ENCODE peak calls at places on chromosome 15, in seven cellular contexts. A is heart left ventricle; C is bronchial epithelial cell; X is small intestine; B is WERI-Rb-1; O is CD8-positive, alpha-beta T cell; H is IMR-90. M is an unnamed sample. For H3K36me3, the result is how much of the 10 kb centered on the place peaks cover.

GRCh38 chr15:78788261-78788660 is 23.0 kb downstream of the ADAMTS7 start:
- DNase-seq in A (peak), C (no peak), X (no peak), B (no peak), O (no peak), H (no peak), M (no peak)

GRCh38 chr15:74960286-74960685 is 3.7 kb upstream of the RPP25 start:
- DNase-seq in A (no peak), C (no peak), X (no peak), B (no peak), O (no peak), H (no peak), M (no peak)

GRCh38 chr15:100889359-100890058 is 9.9 kb downstream of the ALDH1A3 start:
- DNase-seq in A (no peak), C (peak), X (no peak), B (no peak), O (no peak), H (peak), M (no peak)

GRCh38 chr15:83323296-83323711 is 38.8 kb upstream of the BNC1 start:
- DNase-seq in A (no peak), C (peak), X (peak), B (no peak), O (no peak), H (peak), M (no peak)

GRCh38 chr15:25611603-25612002 is 172.8 kb upstream of the UBE3A start:
- DNase-seq in A (no peak), C (peak), X (no peak), B (no peak), O (no peak), H (peak), M (no peak)

GRCh38 chr15:71273731-71274447 is 158.6 kb downstream of the THSD4 start:
- DNase-seq in A (no peak), C (no peak), X (peak), B (no peak), O (no peak), H (no peak), M (no peak)

GRCh38 chr15:40937762-40938529 is 8.8 kb downstream of the DLL4 start:
- DNase-seq in A (no peak), C (peak), X (peak), B (no peak), O (no peak), H (no peak), M (peak)

GRCh38 chr15:85551221-85551832 is 170.9 kb downstream of the AKAP13 start:
- DNase-seq in A (no peak), C (no peak), X (no peak), B (no peak), O (no peak), H (peak), M (no peak)

GRCh38 chr15:38145671-38146111 is 106.9 kb upstream of the SPRED1 start:
- DNase-seq in A (peak), C (no peak), X (no peak), B (no peak), O (no peak), H (no peak), M (no peak)

GRCh38 chr15:68326711-68327412 is 49.3 kb downstream of the FEM1B start:
- DNase-seq in A (peak), C (no peak), X (no peak), B (no peak), O (peak), H (no peak), M (no peak)
- H3K36me3 ChIP-seq in A (under half), C (under half), X (under half), B (under half), O (under half), H (under half), M (under half)

DNA sequence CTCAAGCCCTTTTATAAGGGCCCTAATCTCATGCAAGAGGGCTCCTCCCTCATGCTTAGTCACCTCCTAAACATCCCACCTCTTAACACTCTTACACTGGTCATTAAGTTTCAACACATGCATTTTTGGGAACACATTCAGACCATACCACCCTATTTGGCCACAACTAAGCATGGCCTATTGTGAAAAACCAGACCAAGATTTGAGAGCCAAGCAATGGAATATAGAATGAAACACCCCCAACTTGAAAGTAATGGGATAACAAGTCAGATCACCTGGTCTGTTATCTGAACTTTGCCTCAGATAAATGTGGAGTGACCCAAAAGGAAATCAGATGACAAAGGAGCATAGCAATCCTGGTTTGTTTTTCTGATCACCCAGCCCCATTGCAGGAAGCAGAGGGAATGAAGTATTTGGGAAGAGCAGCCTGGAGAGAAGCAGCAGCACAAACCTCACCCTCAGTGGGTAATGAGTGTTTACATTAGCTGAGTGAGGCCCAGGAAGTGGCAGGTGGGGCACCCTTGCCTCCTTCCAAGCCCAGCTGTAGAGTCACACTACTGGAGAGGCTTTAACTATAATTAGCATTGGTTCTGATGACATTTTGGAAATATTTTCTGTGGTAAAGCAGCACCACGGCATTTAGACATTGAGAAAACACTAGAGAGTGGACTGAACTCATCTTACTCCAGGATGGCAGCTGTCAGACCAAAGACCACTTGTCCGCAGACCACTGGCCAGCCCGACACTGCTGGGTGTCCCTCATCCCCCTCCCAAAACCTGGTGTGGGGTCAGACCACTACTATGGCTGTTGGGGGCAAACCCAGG is 48.8 kb upstream of the PRTG start:
- DNase-seq in A (no peak), C (peak), X (no peak), B (no peak), O (no peak), H (peak), M (no peak)
- H3K4me3 ChIP-seq in A (no peak), C (no peak), X (no peak), B (no peak), O (no peak), H (no peak), M (no peak)

DNA sequence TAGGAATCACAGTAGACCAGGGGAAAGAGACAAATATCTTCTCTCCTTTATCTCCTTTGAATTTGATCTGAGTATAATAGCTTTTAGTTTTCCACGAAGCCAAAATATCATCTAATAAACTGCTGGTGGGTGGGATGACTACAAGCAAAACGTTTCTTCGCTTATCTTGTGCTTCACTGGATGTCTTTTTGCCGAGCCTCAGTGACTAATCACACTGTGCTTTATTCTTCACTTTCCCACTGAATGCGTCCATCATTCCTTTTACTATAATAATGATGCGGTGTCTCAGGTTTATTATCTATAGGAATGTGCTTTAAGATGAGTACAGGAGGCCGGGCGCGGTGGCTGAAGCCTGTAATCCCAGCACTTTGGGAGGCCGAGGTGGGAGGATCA is 32.5 kb downstream of the CEP152 start:
- DNase-seq in A (no peak), C (no peak), X (no peak), B (no peak), O (no peak), H (peak), M (no peak)
- H3K36me3 ChIP-seq in A (under half), C (under half), X (under half), B (under half), O (under half), H (under half), M (under half)

GRCh38 chr15:90552162-90552928 is 22.6 kb downstream of the CRTC3 start:
- DNase-seq in A (no peak), C (no peak), X (no peak), B (no peak), O (no peak), H (peak), M (no peak)

GRCh38 chr15:90550919-90551318 is 21.2 kb downstream of the CRTC3 start:
- DNase-seq in A (no peak), C (peak), X (no peak), B (no peak), O (no peak), H (no peak), M (no peak)

GRCh38 chr15:90557147-90557546 is 27.4 kb downstream of the CRTC3 start:
- DNase-seq in A (no peak), C (no peak), X (no peak), B (no peak), O (no peak), H (peak), M (no peak)

GRCh38 chr15:90552929-90553211 is 23.1 kb downstream of the CRTC3 start:
- DNase-seq in A (no peak), C (no peak), X (no peak), B (no peak), O (no peak), H (no peak), M (no peak)

DNA sequence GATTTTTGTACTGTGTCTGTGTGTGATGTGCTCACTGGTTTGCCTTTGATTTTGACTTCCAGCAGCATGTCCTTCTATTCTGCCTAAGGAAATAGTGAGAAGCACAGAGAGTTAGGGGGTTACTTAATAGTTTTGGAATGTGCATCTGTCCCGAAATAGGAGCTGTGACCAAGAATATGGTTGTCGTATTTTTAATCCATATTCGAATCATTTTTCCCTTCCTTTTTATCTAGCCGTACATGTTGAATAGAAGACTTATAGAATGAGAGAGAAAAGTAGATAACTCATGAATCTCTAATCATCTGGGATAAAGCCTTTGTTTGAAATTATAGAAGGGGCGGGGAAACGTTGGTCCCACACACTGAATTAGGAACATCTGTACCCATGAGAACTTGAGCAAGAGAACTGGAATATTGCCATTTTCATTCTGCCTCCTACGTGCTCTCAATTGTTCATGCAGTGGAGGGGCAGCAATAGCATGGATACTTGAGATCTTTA is 23.6 kb downstream of the CRTC3 start:
- DNase-seq in A (no peak), C (no peak), X (no peak), B (no peak), O (no peak), H (peak), M (no peak)
- H3K4me3 ChIP-seq in A (no peak), C (no peak), X (no peak), B (no peak), O (no peak), H (no peak), M (no peak)

GRCh38 chr15:57652481-57652880 is 54.0 kb upstream of the POLR2M start:
- DNase-seq in A (no peak), C (no peak), X (no peak), B (no peak), O (no peak), H (no peak), M (no peak)
- H3K36me3 ChIP-seq in A (under half), C (under half), X (under half), B (under half), O (under half), H (under half), M (under half)

GRCh38 chr15:67822537-67823370 is 2.6 kb upstream of the SKOR1 start:
- DNase-seq in A (no peak), C (no peak), X (no peak), B (no peak), O (no peak), H (no peak), M (peak)

GRCh38 chr15:67821784-67822451 is 3.4 kb upstream of the SKOR1 start:
- DNase-seq in A (no peak), C (no peak), X (no peak), B (no peak), O (no peak), H (no peak), M (peak)

GRCh38 chr15:67824157-67824899 is 981 bp upstream of the SKOR1 start:
- DNase-seq in A (no peak), C (no peak), X (no peak), B (no peak), O (no peak), H (no peak), M (peak)

GRCh38 chr15:67824900-67825879 is at the start of gene SKOR1:
- DNase-seq in A (no peak), C (no peak), X (no peak), B (no peak), O (no peak), H (peak), M (peak)

GRCh38 chr15:67823371-67824156 is 1.7 kb upstream of the SKOR1 start:
- DNase-seq in A (no peak), C (no peak), X (no peak), B (no peak), O (no peak), H (no peak), M (peak)
- H3K4me3 ChIP-seq in A (no peak), C (no peak), X (no peak), B (peak), O (no peak), H (no peak), M (no peak)

GRCh38 chr15:70053703-70054229 is 44.0 kb downstream of the TLE3 start:
- DNase-seq in A (no peak), C (no peak), X (no peak), B (peak), O (no peak), H (no peak), M (no peak)
- H3K36me3 ChIP-seq in A (half or more), C (under half), X (under half), B (half or more), O (half or more), H (half or more), M (half or more)

DNA sequence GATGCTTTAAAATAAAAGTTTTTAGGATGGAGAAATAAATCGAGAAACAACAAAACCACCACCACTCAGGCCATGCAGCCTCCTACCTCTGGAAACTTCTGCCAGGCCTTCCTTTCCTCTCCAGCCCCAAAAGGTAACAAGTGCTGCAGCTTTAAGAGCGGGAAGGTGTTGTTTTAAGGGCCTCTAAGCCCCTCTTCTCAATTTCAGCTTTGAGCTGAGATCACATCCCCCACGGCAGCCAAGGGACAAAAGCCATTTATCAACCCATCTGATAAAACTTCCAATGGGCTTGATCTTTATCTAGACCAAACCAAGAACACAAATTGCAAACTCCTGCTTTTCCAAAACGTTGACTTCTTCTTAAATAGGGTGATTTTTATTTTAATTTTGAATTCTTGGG is 18.1 kb downstream of the RGMA start:
- DNase-seq in A (no peak), C (no peak), X (no peak), B (no peak), O (no peak), H (no peak), M (peak)
- H3K4me3 ChIP-seq in A (no peak), C (no peak), X (no peak), B (no peak), O (no peak), H (no peak), M (peak)

GRCh38 chr15:89632563-89633430 is 22.5 kb downstream of the KIF7 start:
- DNase-seq in A (no peak), C (no peak), X (no peak), B (no peak), O (peak), H (no peak), M (peak)
- H3K36me3 ChIP-seq in A (half or more), C (under half), X (under half), B (half or more), O (under half), H (half or more), M (under half)

M was measured in H7.